ENCODE peak calls at places on chromosomes 6 and 20, in five cellular contexts. O is kidney, E is fibroblast of mammary gland, R is GM10248, I is cardiac muscle cell. Y is an unnamed sample.

GRCh38 chr6:108027594-108027993 is 46.9 kb downstream of the OSTM1 start:
- DNase-seq in O (peak), E (peak), R (no peak), I (no peak), Y (no peak)

GRCh38 chr6:14934011-14934410 is 311.9 kb upstream of the JARID2 start:
- DNase-seq in O (no peak), E (no peak), R (peak), I (no peak), Y (no peak)

GRCh38 chr20:34397096-34397495 is 34.0 kb downstream of the ITCH start:
- DNase-seq in O (no peak), E (peak), R (no peak), I (no peak), Y (no peak)

GRCh38 chr6:158017621-158018369 is 36.1 kb downstream of the SYNJ2 start:
- DNase-seq in O (peak), E (no peak), R (no peak), I (no peak), Y (no peak)

GRCh38 chr6:70398783-70399730 is 14.3 kb upstream of the FAM135A start:
- DNase-seq in O (peak), E (peak), R (no peak), I (no peak), Y (no peak)

GRCh38 chr20:61117725-61118124 is 134.3 kb upstream of the CDH4 start:
- DNase-seq in O (no peak), E (peak), R (no peak), I (no peak), Y (no peak)

GRCh38 chr6:46022110-46022948 is 6.7 kb upstream of the CLIC5 start:
- DNase-seq in O (no peak), E (peak), R (no peak), I (no peak), Y (no peak)

GRCh38 chr6:33758807-33759206 is 12.1 kb upstream of the IP6K3 start:
- DNase-seq in O (no peak), E (no peak), R (no peak), I (no peak), Y (no peak)

GRCh38 chr20:51373713-51374481 is 168.6 kb downstream of the NFATC2 start:
- DNase-seq in O (no peak), E (no peak), R (no peak), I (peak), Y (no peak)

GRCh38 chr6:166707045-166707444 is 80.0 kb upstream of the RPS6KA2 start:
- DNase-seq in O (no peak), E (peak), R (peak), I (peak), Y (peak)

GRCh38 chr6:145352382-145353080 is 382.8 kb downstream of the EPM2A start:
- DNase-seq in O (no peak), E (no peak), R (no peak), I (peak), Y (no peak)

GRCh38 chr6:16697437-16698162 is 63.7 kb downstream of the ATXN1 start:
- DNase-seq in O (no peak), E (peak), R (no peak), I (no peak), Y (no peak)

DNA sequence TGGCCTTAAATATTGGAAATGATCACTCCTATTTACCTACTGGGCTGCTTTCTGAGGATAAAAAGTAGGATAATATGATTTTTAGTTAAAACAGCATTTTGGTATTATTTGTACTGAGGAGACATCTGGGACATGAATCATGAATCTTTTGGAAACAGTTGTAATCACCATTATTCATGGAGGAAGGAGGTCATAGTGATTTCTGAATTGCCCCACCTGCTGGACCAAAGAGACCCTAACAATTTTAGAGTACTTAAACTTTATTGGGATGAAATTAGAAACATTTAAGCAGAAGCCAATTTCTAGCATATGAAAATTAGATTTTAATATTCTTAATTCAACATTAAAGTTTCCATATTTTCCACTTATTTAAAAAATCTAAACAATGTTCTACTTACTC is 108.4 kb upstream of the SIM1 start:
- DNase-seq in O (no peak), E (peak), R (no peak), I (peak), Y (no peak)
- TF ChIP-seq CTCF in O (no peak), E (peak), R (peak), I (peak), Y (no peak)

DNA sequence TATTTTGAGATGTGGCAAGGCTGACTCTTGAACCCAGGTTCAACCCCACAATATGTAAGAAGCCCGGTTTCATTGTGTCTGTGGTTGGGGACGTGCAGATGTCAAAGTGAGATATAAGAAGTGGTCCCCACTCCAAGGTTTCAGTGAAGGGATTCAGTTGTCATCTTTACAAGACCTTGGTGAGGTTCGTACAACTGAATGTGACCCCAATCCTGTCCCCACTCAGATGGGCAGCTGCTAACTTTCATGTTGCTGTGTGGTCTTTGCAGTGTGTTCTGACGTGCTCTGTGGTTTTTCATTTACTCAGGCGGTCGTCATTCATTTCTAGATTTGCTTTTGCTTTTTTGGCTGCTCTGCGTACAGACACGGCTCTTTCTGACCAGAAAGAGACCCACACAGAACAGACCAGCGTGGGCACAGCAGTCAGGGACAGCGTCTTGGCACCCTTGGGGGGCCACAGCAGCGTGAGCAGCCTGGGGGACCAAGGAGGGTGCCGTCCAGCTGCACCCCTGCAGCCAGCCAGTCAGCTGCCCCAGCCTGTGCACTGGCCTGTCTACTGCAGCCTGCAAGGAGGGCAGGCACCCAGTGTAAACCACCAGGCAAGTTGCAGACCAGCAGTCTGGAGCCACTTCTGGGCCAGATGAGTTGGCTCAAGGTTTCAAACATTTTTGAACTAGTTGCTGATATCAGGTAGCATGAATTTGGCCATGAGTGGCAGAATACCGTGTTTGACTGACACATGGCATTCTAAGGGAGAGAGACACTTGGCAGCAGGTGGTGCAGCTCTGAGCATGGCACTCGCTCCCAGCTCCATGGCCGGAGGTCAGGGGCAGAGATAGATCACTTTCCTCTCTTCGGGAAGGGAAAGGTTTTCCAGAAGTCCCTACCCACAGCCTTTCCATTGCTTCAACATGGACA is 49.4 kb upstream of the IRF4 start:
- DNase-seq in O (peak), E (no peak), R (peak), I (no peak), Y (peak)
- TF ChIP-seq CTCF in O (no peak), E (no peak), R (no peak), I (no peak), Y (no peak)

GRCh38 chr6:29493261-29493660 is 5.5 kb upstream of the MAS1L start:
- DNase-seq in O (no peak), E (no peak), R (no peak), I (no peak), Y (no peak)

GRCh38 chr6:29489286-29489685 is 1.5 kb upstream of the MAS1L start:
- DNase-seq in O (no peak), E (no peak), R (no peak), I (no peak), Y (no peak)

GRCh38 chr6:29490552-29490951 is 2.8 kb upstream of the MAS1L start:
- DNase-seq in O (no peak), E (no peak), R (no peak), I (no peak), Y (no peak)

GRCh38 chr6:29490055-29490454 is 2.3 kb upstream of the MAS1L start:
- DNase-seq in O (no peak), E (no peak), R (no peak), I (no peak), Y (no peak)

DNA sequence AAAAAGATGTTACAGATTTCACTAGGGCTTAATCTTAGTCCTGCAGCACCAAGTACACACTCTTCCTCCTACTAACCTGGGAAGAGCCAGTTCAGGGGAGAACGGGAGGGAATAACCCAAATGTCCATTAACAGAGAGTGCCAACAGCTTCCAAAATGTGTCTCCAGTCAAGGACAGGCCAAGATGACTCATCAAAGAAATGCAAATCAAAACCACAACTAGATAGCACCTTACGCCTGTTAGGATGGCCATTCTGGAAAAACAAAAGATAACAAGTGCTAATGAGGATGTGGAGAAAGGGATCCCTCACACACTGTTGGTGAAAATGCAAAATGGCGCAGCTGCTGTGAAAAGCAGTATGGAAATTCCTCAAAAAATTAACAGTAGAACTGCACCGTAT is 3.8 kb upstream of the MAS1L start:
- DNase-seq in O (no peak), E (no peak), R (no peak), I (no peak), Y (no peak)
- TF ChIP-seq CTCF in O (no peak), E (no peak), R (no peak), I (no peak), Y (no peak)

DNA sequence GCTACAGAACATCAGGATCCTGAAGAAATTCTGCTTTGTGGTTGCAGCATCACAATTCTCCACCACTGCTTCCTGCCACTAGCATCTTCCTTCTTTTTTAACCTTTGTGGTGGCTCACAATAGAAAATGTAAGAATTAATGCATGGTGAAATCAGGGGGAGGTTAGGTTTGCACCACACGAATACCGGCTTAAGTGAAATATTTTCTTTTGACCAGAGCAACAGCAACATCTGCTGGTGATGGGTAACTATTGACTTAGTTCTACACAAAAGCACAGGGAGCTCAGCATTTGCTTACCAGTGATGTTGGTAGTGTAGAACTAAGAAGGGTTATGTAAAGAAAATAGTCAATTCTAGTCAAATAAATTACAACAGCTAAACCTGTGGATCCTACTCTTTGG is 280.5 kb downstream of the SYNE1 start:
- DNase-seq in O (no peak), E (peak), R (peak), I (no peak), Y (peak)
- TF ChIP-seq CTCF in O (no peak), E (peak), R (peak), I (peak), Y (peak)

Y was measured in GM20000.